ENCODE peak calls at places on chromosomes 12 and 14, in nine cellular contexts. E is brain microvascular endothelial cell, F is PC-3, J is fibroblast of the aortic adventitia, C is AG04450, L is transverse colon, P is OCI-LY7, Z is activated B cell treated with CpG ODN at 0.5 μM for 24 hours, N is upper lobe of right lung. W is an unnamed sample.

GRCh38 chr12:132196038-132196872 is 52.0 kb downstream of the NOC4L start:
- DNase-seq in C (no peak), N (no peak), P (no peak), J (no peak), L (no peak), E (no peak), Z (no peak), F (no peak), W (no peak)

GRCh38 chr12:88375301-88375959 is 204.8 kb downstream of the KITLG start:
- DNase-seq in Z (no peak), E (no peak), F (no peak), N (no peak), P (no peak), L (no peak), J (no peak), C (no peak), W (no peak)

GRCh38 chr14:59582845-59583509 is 6.4 kb upstream of the CCDC175 start:
- DNase-seq in N (no peak), E (no peak), C (no peak), L (no peak), P (no peak), J (no peak), Z (no peak), F (no peak), W (no peak)

GRCh38 chr14:30214456-30215090 is 286.9 kb upstream of the PRKD1 start:
- DNase-seq in Z (no peak), J (peak; percentile 90), C (peak; percentile 59), E (peak; percentile 39), F (peak; percentile 74), P (peak; percentile 47), N (no peak), L (no peak), W (no peak)

GRCh38 chr14:100102156-100102785 is 37.0 kb downstream of the EVL start:
- DNase-seq in E (no peak), N (no peak), J (no peak), L (no peak), P (no peak), C (no peak), Z (no peak), F (no peak), W (no peak)

GRCh38 chr12:87202189-87202588 is 827.0 kb downstream of the C12orf50 start:
- DNase-seq in N (no peak), P (no peak), J (no peak), L (no peak), F (no peak), Z (no peak), E (no peak), C (no peak), W (no peak)

GRCh38 chr14:24348186-24348585 is 8.4 kb upstream of the RIPK3 start:
- DNase-seq in Z (no peak), C (no peak), E (no peak), P (no peak), J (no peak), N (no peak), L (no peak), F (no peak), W (no peak)

GRCh38 chr12:118190266-118190665 is 54.3 kb downstream of the PEBP1 start:
- DNase-seq in F (no peak), L (no peak), Z (no peak), J (peak; percentile 53), P (no peak), C (no peak), N (no peak), E (peak; percentile 12), W (no peak)

GRCh38 chr12:7667025-7667575 is 1.4 kb upstream of the APOBEC1 start:
- DNase-seq in P (peak; percentile 42), J (no peak), Z (no peak), C (no peak), L (no peak), F (peak; percentile 15), E (no peak), N (no peak), W (no peak)

GRCh38 chr12:124626841-124627502 is 59.6 kb upstream of the NCOR2 start:
- DNase-seq in N (no peak), J (peak; percentile 88), P (no peak), F (no peak), E (peak; percentile 47), C (no peak), L (no peak), Z (no peak), W (no peak)

GRCh38 chr12:49798934-49799333 is 29.3 kb downstream of the NCKAP5L start:
- DNase-seq in J (no peak), L (no peak), F (no peak), E (no peak), Z (no peak), P (no peak), N (no peak), C (no peak), W (no peak)

GRCh38 chr12:106901276-106901675 is 54.4 kb upstream of the TMEM263 start:
- DNase-seq in P (no peak), F (no peak), Z (no peak), C (no peak), J (peak; percentile 4), N (no peak), L (no peak), E (no peak), W (no peak)

GRCh38 chr12:45415393-45415817 is 199.5 kb downstream of the ANO6 start:
- DNase-seq in Z (peak; percentile 15), E (peak; percentile 99), F (peak; percentile 99), N (no peak), P (no peak), C (peak; percentile 95), J (peak; percentile 97), L (no peak), W (no peak)

GRCh38 chr12:118964988-118965387 is 16.4 kb upstream of the SRRM4 start:
- DNase-seq in E (no peak), J (no peak), L (no peak), P (no peak), N (no peak), F (no peak), Z (no peak), C (no peak), W (no peak)

GRCh38 chr14:39956372-39956771 is 524.1 kb upstream of the FBXO33 start:
- DNase-seq in N (no peak), C (no peak), F (peak; percentile 63), J (no peak), Z (no peak), L (no peak), E (no peak), P (peak; percentile 29), W (no peak)
- TF ChIP-seq CTCF in N (no peak), C (no peak), F (peak; percentile 71), J (no peak), Z (no peak), L (no peak), E (no peak), P (peak; percentile 70), W (peak; percentile 48)

DNA sequence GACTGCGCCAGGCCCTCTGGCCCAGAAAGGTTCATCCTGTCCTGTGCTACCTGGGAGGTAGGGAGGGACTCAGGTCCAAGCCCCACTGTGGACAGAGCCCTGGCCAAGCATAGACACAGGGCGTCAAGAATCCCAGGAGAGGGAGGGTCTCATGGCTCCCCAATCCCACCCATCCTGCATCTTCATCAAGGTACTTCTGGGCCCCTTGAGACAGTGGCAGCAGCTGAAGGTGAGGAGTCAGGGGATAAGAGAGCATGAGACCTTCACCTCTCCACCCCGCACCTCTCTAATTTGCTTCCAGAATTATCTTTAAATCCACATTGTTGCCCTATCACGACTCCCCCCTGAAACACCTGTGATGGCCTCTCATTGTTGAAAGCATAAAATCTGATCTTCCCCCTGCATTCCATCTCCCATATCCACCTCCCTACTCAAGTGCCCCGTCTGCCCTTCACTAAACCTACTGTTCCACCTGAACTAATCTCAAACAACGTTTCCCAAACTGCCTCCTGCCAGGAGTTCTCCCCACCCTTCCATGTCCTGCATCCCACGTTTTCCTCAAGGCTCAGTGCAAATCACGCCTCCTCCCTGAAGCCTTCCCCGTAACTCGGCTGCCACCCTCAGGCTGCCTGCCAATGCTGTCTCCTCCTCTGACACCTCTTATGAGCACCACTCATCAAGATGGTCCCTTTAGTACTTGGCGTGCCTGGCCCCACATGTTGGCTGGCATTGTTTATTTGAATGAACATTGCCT is 27.1 kb downstream of the KRT18 start:
- DNase-seq in P (no peak), C (no peak), N (peak; percentile 72), J (no peak), F (peak; percentile 67), E (peak; percentile 17), L (peak; percentile 67), Z (no peak), W (no peak)
- TF ChIP-seq CTCF in P (no peak), C (no peak), N (peak; percentile 13), J (no peak), F (peak; percentile 67), E (peak; percentile 54), L (peak; percentile 57), Z (no peak), W (peak; percentile 44)

DNA sequence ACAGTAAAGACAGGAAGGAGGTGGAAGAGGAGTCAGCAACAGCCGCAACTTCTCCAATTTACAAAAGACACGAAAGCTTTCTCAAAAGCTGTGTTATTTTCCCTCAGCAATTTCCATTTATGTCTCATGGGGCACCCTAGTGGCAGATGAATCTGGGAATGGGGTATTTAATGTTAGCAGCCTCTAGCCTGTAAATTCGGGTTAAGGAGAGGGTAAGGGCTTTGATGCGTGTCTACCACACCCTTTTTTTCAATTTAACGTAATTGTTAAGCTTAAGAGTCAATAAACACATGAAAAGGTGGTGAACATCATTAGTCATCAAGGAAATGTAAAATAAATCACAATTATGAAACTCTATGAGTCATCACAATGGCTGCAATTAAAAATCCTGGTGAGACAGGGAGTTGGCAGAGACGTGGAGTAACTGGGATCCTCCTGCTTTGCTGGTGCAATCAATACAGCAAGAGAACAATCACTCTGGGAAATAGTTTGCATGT is 986.4 kb downstream of the AACS start:
- DNase-seq in Z (no peak), E (no peak), P (no peak), J (peak; percentile 95), N (no peak), C (no peak), F (peak; percentile 74), L (no peak), W (no peak)
- TF ChIP-seq CTCF in Z (no peak), E (no peak), P (no peak), J (peak; percentile 45), N (no peak), C (no peak), F (peak; percentile 40), L (no peak), W (no peak)

GRCh38 chr14:34911209-34912150 is 36.3 kb upstream of the BAZ1A start:
- DNase-seq in P (no peak), N (no peak), J (peak; percentile 60), Z (no peak), L (no peak), F (peak; percentile 54), C (no peak), E (peak; percentile 12), W (no peak)

GRCh38 chr14:34906287-34906686 is 31.1 kb upstream of the BAZ1A start:
- DNase-seq in C (no peak), L (no peak), N (no peak), P (no peak), J (no peak), Z (no peak), F (no peak), E (no peak), W (no peak)

GRCh38 chr14:34912966-34913365 is 37.8 kb upstream of the BAZ1A start:
- DNase-seq in C (no peak), P (peak; percentile 5), F (no peak), E (no peak), L (no peak), Z (no peak), N (no peak), J (no peak), W (no peak)

GRCh38 chr14:34913619-34914018 is 38.5 kb upstream of the BAZ1A start:
- DNase-seq in N (no peak), P (no peak), Z (no peak), J (no peak), E (no peak), C (no peak), F (no peak), L (no peak), W (no peak)

GRCh38 chr14:34912182-34912581 is 37.0 kb upstream of the BAZ1A start:
- DNase-seq in P (peak; percentile 41), E (no peak), F (no peak), J (no peak), Z (no peak), N (no peak), L (no peak), C (no peak), W (no peak)
- TF ChIP-seq CTCF in P (peak; percentile 73), E (peak; percentile 7), F (peak; percentile 36), J (no peak), Z (no peak), N (no peak), L (no peak), C (peak; percentile 10), W (no peak)